ENCODE peak calls at places on chromosomes 7 and 10, in ten cellular contexts. One of them, this sample, is unnamed.

GRCh38 chr7:138116156-138116555 is 39.9 kb downstream of the AKR1D1 start:
- DNase-seq in K562: no peak
- DNase-seq in lower lobe of right lung: no peak
- DNase-seq in astrocyte: peak
- DNase-seq in BJ: no peak
- DNase-seq in transverse colon: no peak
- DNase-seq in AG09309: no peak
- DNase-seq in cardiac muscle cell: peak
- DNase-seq in adrenal gland: no peak
- DNase-seq in uterus: no peak
- DNase-seq in this sample: peak

GRCh38 chr7:128727239-128727638 is 11.9 kb upstream of the CALU start:
- DNase-seq in K562: no peak
- DNase-seq in lower lobe of right lung: no peak
- DNase-seq in astrocyte: no peak
- DNase-seq in BJ: no peak
- DNase-seq in transverse colon: no peak
- DNase-seq in AG09309: no peak
- DNase-seq in cardiac muscle cell: no peak
- DNase-seq in adrenal gland: no peak
- DNase-seq in uterus: no peak
- DNase-seq in this sample: peak

GRCh38 chr7:64515330-64515729 is 47.5 kb downstream of the ZNF680 start:
- DNase-seq in K562: no peak
- DNase-seq in lower lobe of right lung: no peak
- DNase-seq in astrocyte: peak
- DNase-seq in BJ: no peak
- DNase-seq in transverse colon: no peak
- DNase-seq in AG09309: no peak
- DNase-seq in cardiac muscle cell: peak
- DNase-seq in adrenal gland: no peak
- DNase-seq in uterus: no peak
- DNase-seq in this sample: peak

GRCh38 chr7:33243319-33243881 is 114.0 kb downstream of the BBS9 start:
- DNase-seq in K562: peak
- DNase-seq in lower lobe of right lung: no peak
- DNase-seq in astrocyte: peak
- DNase-seq in BJ: no peak
- DNase-seq in transverse colon: no peak
- DNase-seq in AG09309: peak
- DNase-seq in cardiac muscle cell: peak
- DNase-seq in adrenal gland: no peak
- DNase-seq in uterus: no peak
- DNase-seq in this sample: peak

GRCh38 chr10:94403034-94403822 is 887 bp downstream of the TBC1D12 start:
- DNase-seq in K562: peak
- DNase-seq in lower lobe of right lung: peak
- DNase-seq in astrocyte: peak
- DNase-seq in BJ: no peak
- DNase-seq in transverse colon: peak
- DNase-seq in AG09309: peak
- DNase-seq in cardiac muscle cell: peak
- DNase-seq in adrenal gland: peak
- DNase-seq in uterus: peak
- DNase-seq in this sample: peak

GRCh38 chr7:107372298-107372697 is 97.6 kb upstream of the GPR22 start:
- DNase-seq in K562: no peak
- DNase-seq in lower lobe of right lung: no peak
- DNase-seq in astrocyte: peak
- DNase-seq in BJ: no peak
- DNase-seq in transverse colon: no peak
- DNase-seq in AG09309: no peak
- DNase-seq in cardiac muscle cell: no peak
- DNase-seq in adrenal gland: no peak
- DNase-seq in uterus: no peak
- DNase-seq in this sample: peak

GRCh38 chr7:974172-974571 is 1.2 kb downstream of the COX19 start:
- DNase-seq in K562: no peak
- DNase-seq in lower lobe of right lung: no peak
- DNase-seq in astrocyte: no peak
- DNase-seq in BJ: no peak
- DNase-seq in transverse colon: no peak
- DNase-seq in AG09309: no peak
- DNase-seq in cardiac muscle cell: peak
- DNase-seq in adrenal gland: no peak
- DNase-seq in uterus: no peak
- DNase-seq in this sample: peak

GRCh38 chr7:149385195-149385955 is 75.5 kb downstream of the ZNF777 start:
- DNase-seq in K562: no peak
- DNase-seq in lower lobe of right lung: no peak
- DNase-seq in astrocyte: no peak
- DNase-seq in BJ: no peak
- DNase-seq in transverse colon: no peak
- DNase-seq in AG09309: no peak
- DNase-seq in cardiac muscle cell: no peak
- DNase-seq in adrenal gland: no peak
- DNase-seq in uterus: no peak
- DNase-seq in this sample: no peak

GRCh38 chr10:94405406-94405805 is 3.1 kb downstream of the TBC1D12 start:
- DNase-seq in K562: peak
- DNase-seq in lower lobe of right lung: no peak
- DNase-seq in astrocyte: no peak
- DNase-seq in BJ: no peak
- DNase-seq in transverse colon: no peak
- DNase-seq in AG09309: no peak
- DNase-seq in cardiac muscle cell: no peak
- DNase-seq in adrenal gland: no peak
- DNase-seq in uterus: no peak
- DNase-seq in this sample: no peak

GRCh38 chr10:110744767-110745166 is 100.6 kb downstream of the RBM20 start:
- DNase-seq in K562: no peak
- DNase-seq in lower lobe of right lung: no peak
- DNase-seq in astrocyte: no peak
- DNase-seq in BJ: no peak
- DNase-seq in transverse colon: no peak
- DNase-seq in AG09309: no peak
- DNase-seq in cardiac muscle cell: no peak
- DNase-seq in adrenal gland: no peak
- DNase-seq in uterus: no peak
- DNase-seq in this sample: no peak

GRCh38 chr7:99588868-99589267 is 9.2 kb upstream of the TMEM225B start:
- DNase-seq in K562: no peak
- DNase-seq in lower lobe of right lung: no peak
- DNase-seq in astrocyte: no peak
- DNase-seq in BJ: no peak
- DNase-seq in transverse colon: no peak
- DNase-seq in AG09309: no peak
- DNase-seq in cardiac muscle cell: no peak
- DNase-seq in adrenal gland: no peak
- DNase-seq in uterus: no peak
- DNase-seq in this sample: no peak
- TF ChIP-seq CTCF in K562: no peak
- TF ChIP-seq CTCF in lower lobe of right lung: no peak
- TF ChIP-seq CTCF in astrocyte: no peak
- TF ChIP-seq CTCF in BJ: no peak
- TF ChIP-seq CTCF in transverse colon: no peak
- TF ChIP-seq CTCF in AG09309: no peak
- TF ChIP-seq CTCF in cardiac muscle cell: no peak
- TF ChIP-seq CTCF in adrenal gland: no peak
- TF ChIP-seq CTCF in uterus: no peak
- TF ChIP-seq CTCF in this sample: no peak

GRCh38 chr10:93386496-93387369 is 95.4 kb downstream of the MYOF start:
- DNase-seq in K562: no peak
- DNase-seq in lower lobe of right lung: peak
- DNase-seq in astrocyte: no peak
- DNase-seq in BJ: no peak
- DNase-seq in transverse colon: no peak
- DNase-seq in AG09309: no peak
- DNase-seq in cardiac muscle cell: peak
- DNase-seq in adrenal gland: peak
- DNase-seq in uterus: no peak
- DNase-seq in this sample: no peak
- H3K4me3 ChIP-seq in K562: no peak
- H3K4me3 ChIP-seq in lower lobe of right lung: peak
- H3K4me3 ChIP-seq in astrocyte: no peak
- H3K4me3 ChIP-seq in BJ: no peak
- H3K4me3 ChIP-seq in transverse colon: no peak
- H3K4me3 ChIP-seq in AG09309: no peak
- H3K4me3 ChIP-seq in cardiac muscle cell: no peak
- H3K4me3 ChIP-seq in adrenal gland: no peak
- H3K4me3 ChIP-seq in uterus: no peak
- H3K4me3 ChIP-seq in this sample: no peak

GRCh38 chr10:102595293-102595692 is 49.0 kb upstream of the TRIM8 start:
- DNase-seq in K562: no peak
- DNase-seq in lower lobe of right lung: no peak
- DNase-seq in astrocyte: no peak
- DNase-seq in BJ: no peak
- DNase-seq in transverse colon: no peak
- DNase-seq in AG09309: no peak
- DNase-seq in cardiac muscle cell: no peak
- DNase-seq in adrenal gland: no peak
- DNase-seq in uterus: no peak
- DNase-seq in this sample: no peak

GRCh38 chr10:102597131-102597891 is 47.0 kb upstream of the TRIM8 start:
- DNase-seq in K562: no peak
- DNase-seq in lower lobe of right lung: no peak
- DNase-seq in astrocyte: no peak
- DNase-seq in BJ: no peak
- DNase-seq in transverse colon: no peak
- DNase-seq in AG09309: no peak
- DNase-seq in cardiac muscle cell: no peak
- DNase-seq in adrenal gland: peak
- DNase-seq in uterus: no peak
- DNase-seq in this sample: no peak

GRCh38 chr10:102593804-102594079 is 50.5 kb upstream of the TRIM8 start:
- DNase-seq in K562: no peak
- DNase-seq in lower lobe of right lung: no peak
- DNase-seq in astrocyte: no peak
- DNase-seq in BJ: no peak
- DNase-seq in transverse colon: no peak
- DNase-seq in AG09309: no peak
- DNase-seq in cardiac muscle cell: no peak
- DNase-seq in adrenal gland: no peak
- DNase-seq in uterus: no peak
- DNase-seq in this sample: no peak

GRCh38 chr10:102595914-102596313 is 48.4 kb upstream of the TRIM8 start:
- DNase-seq in K562: no peak
- DNase-seq in lower lobe of right lung: no peak
- DNase-seq in astrocyte: no peak
- DNase-seq in BJ: no peak
- DNase-seq in transverse colon: no peak
- DNase-seq in AG09309: no peak
- DNase-seq in cardiac muscle cell: no peak
- DNase-seq in adrenal gland: no peak
- DNase-seq in uterus: no peak
- DNase-seq in this sample: peak

GRCh38 chr10:102596506-102596971 is 47.7 kb upstream of the TRIM8 start:
- DNase-seq in K562: peak
- DNase-seq in lower lobe of right lung: no peak
- DNase-seq in astrocyte: peak
- DNase-seq in BJ: no peak
- DNase-seq in transverse colon: peak
- DNase-seq in AG09309: no peak
- DNase-seq in cardiac muscle cell: peak
- DNase-seq in adrenal gland: peak
- DNase-seq in uterus: peak
- DNase-seq in this sample: peak
- TF ChIP-seq CTCF in K562: peak
- TF ChIP-seq CTCF in lower lobe of right lung: peak
- TF ChIP-seq CTCF in astrocyte: peak
- TF ChIP-seq CTCF in BJ: peak
- TF ChIP-seq CTCF in transverse colon: peak
- TF ChIP-seq CTCF in AG09309: peak
- TF ChIP-seq CTCF in cardiac muscle cell: peak
- TF ChIP-seq CTCF in adrenal gland: peak
- TF ChIP-seq CTCF in uterus: peak
- TF ChIP-seq CTCF in this sample: peak

DNA sequence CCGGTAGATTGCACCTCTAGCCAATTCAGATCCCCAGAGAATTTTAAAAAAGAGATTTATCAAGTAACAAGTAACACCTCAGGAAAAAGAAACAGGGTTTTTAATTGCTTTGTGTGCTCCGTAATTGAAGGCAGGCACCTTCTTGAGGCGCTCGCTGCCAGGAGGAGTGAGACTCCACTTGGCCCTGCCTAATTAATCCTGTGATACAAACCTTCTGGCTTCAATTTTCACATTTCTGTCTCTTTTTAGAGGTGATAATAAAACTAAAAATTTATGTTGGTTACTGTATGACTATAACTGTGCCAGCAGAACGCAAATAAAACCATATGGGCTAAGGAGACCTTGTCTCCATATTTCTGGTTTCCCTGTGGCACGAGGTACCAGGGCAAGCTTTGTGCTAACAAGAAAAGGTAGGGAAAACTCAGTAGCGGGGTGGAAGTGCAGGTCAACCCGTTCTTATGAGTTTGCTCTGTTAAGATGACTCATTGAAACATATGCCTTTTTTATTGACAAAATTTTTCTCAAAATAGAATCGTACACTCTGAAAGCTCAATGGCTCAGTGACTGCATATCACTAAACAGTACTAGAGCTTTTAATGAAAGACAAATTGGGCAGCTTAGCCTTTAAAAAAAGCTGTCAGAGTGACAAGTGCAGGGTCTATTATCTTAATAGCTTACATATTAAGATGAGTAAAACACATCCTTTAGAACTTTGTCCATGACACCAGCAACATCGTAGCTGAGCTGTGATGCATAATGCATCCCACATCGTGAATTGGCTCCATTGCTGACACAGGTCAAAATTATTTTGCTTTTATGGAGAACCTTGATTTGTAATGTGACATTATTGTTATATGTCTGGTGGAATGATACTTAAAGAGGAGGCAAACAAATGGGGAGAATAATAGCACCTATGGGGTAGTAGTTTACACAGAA is 264.6 kb downstream of the ETV1 start:
- DNase-seq in K562: no peak
- DNase-seq in lower lobe of right lung: no peak
- DNase-seq in astrocyte: no peak
- DNase-seq in BJ: no peak
- DNase-seq in transverse colon: no peak
- DNase-seq in AG09309: no peak
- DNase-seq in cardiac muscle cell: no peak
- DNase-seq in adrenal gland: no peak
- DNase-seq in uterus: no peak
- DNase-seq in this sample: no peak
- H3K4me3 ChIP-seq in K562: no peak
- H3K4me3 ChIP-seq in lower lobe of right lung: no peak
- H3K4me3 ChIP-seq in astrocyte: no peak
- H3K4me3 ChIP-seq in BJ: no peak
- H3K4me3 ChIP-seq in transverse colon: no peak
- H3K4me3 ChIP-seq in AG09309: no peak
- H3K4me3 ChIP-seq in cardiac muscle cell: no peak
- H3K4me3 ChIP-seq in adrenal gland: no peak
- H3K4me3 ChIP-seq in uterus: no peak
- H3K4me3 ChIP-seq in this sample: no peak

GRCh38 chr10:70738425-70739121 is 46.6 kb downstream of the TBATA start:
- DNase-seq in K562: peak
- DNase-seq in lower lobe of right lung: peak
- DNase-seq in astrocyte: no peak
- DNase-seq in BJ: no peak
- DNase-seq in transverse colon: no peak
- DNase-seq in AG09309: no peak
- DNase-seq in cardiac muscle cell: no peak
- DNase-seq in adrenal gland: no peak
- DNase-seq in uterus: no peak
- DNase-seq in this sample: no peak
- TF ChIP-seq CTCF in K562: peak
- TF ChIP-seq CTCF in lower lobe of right lung: no peak
- TF ChIP-seq CTCF in astrocyte: no peak
- TF ChIP-seq CTCF in BJ: peak
- TF ChIP-seq CTCF in transverse colon: no peak
- TF ChIP-seq CTCF in AG09309: no peak
- TF ChIP-seq CTCF in cardiac muscle cell: no peak
- TF ChIP-seq CTCF in adrenal gland: no peak
- TF ChIP-seq CTCF in uterus: no peak
- TF ChIP-seq CTCF in this sample: no peak

This sample was measured in bronchial epithelial cell.